ENCODE peak calls at places on chromosome 14, in eight cellular contexts. V is cardiac fibroblast, U is A549, R is fibroblast of pulmonary artery, C is spleen, L is PC-9, J is NB4, Z is H9. X is an unnamed sample.

GRCh38 chr14:92760524-92760805 is 12.0 kb upstream of the LGMN start:
- DNase-seq in R (no peak), J (no peak), V (no peak), C (no peak), Z (no peak), L (no peak), U (no peak), X (no peak)

GRCh38 chr14:85917631-85918030 is 387.7 kb downstream of the FLRT2 start:
- DNase-seq in V (no peak), L (no peak), R (no peak), C (no peak), J (no peak), U (no peak), Z (no peak), X (no peak)

GRCh38 chr14:38405851-38406630 is 150.1 kb upstream of the CLEC14A start:
- DNase-seq in U (no peak), J (no peak), V (peak; percentile 68), Z (peak; percentile 39), L (no peak), C (no peak), R (peak; percentile 54), X (no peak)

GRCh38 chr14:104872469-104873341 is 7.6 kb downstream of the CEP170B start:
- DNase-seq in U (no peak), J (no peak), C (peak; percentile 73), V (no peak), L (peak; percentile 30), R (peak; percentile 31), Z (peak; percentile 82), X (no peak)

GRCh38 chr14:94880805-94881204 is 110.9 kb upstream of the GSC start:
- DNase-seq in R (no peak), Z (no peak), U (no peak), C (no peak), J (no peak), V (no peak), L (no peak), X (no peak)

GRCh38 chr14:102554835-102555819 is 37.3 kb upstream of the RCOR1 start:
- DNase-seq in C (peak; percentile 91), R (peak; percentile 41), V (peak; percentile 55), J (peak; percentile 56), L (no peak), U (no peak), Z (peak; percentile 90), X (no peak)

GRCh38 chr14:50023671-50024490 is 92.5 kb downstream of the VCPKMT start:
- DNase-seq in Z (no peak), R (peak; percentile 65), U (peak; percentile 68), J (no peak), L (no peak), C (no peak), V (peak; percentile 67), X (no peak)

GRCh38 chr14:89618821-89619551 is 202.0 kb upstream of the FOXN3 start:
- DNase-seq in C (peak; percentile 95), R (peak; percentile 73), J (peak; percentile 74), L (no peak), V (peak; percentile 79), Z (peak; percentile 73), U (peak; percentile 38), X (peak; percentile 90)

GRCh38 chr14:74517731-74518130 is 24.2 kb downstream of the ISCA2 start:
- DNase-seq in V (no peak), U (no peak), L (no peak), R (no peak), J (no peak), Z (no peak), C (peak; percentile 39), X (no peak)

GRCh38 chr14:103630364-103631108 is 1.5 kb downstream of the KLC1 start:
- DNase-seq in R (peak; percentile 24), C (no peak), V (peak; percentile 19), U (no peak), Z (no peak), J (no peak), L (no peak), X (no peak)

GRCh38 chr14:88563845-88564244 is 1.0 kb downstream of the ZC3H14 start:
- DNase-seq in J (no peak), R (no peak), C (no peak), V (no peak), L (no peak), Z (no peak), U (no peak), X (no peak)

GRCh38 chr14:60616326-60617044 is 32.8 kb downstream of the SIX1 start:
- DNase-seq in L (no peak), C (no peak), R (no peak), U (no peak), Z (no peak), J (no peak), V (no peak), X (no peak)

GRCh38 chr14:52885230-52885629 is 65.6 kb downstream of the FERMT2 start:
- DNase-seq in Z (no peak), U (no peak), L (no peak), V (peak; percentile 72), J (no peak), R (peak; percentile 45), C (no peak), X (no peak)

GRCh38 chr14:96502621-96503251 is 554 bp downstream of the PAPOLA start:
- DNase-seq in Z (peak; percentile 50), C (peak; percentile 94), J (peak; percentile 85), L (peak; percentile 8), R (peak; percentile 35), U (peak; percentile 51), V (peak; percentile 48), X (peak; percentile 85)

GRCh38 chr14:104803916-104804371 is 3.0 kb downstream of the ZBTB42 start:
- DNase-seq in Z (no peak), L (peak; percentile 41), U (no peak), R (no peak), J (peak; percentile 84), C (peak; percentile 72), V (no peak), X (no peak)

GRCh38 chr14:76919811-76920571 is 93.8 kb downstream of the LRRC74A start:
- DNase-seq in U (no peak), V (peak; percentile 98), R (peak; percentile 96), J (peak; percentile 30), L (no peak), C (no peak), Z (peak; percentile 70), X (peak; percentile 91)

GRCh38 chr14:85528882-85529585 is 910 bp upstream of the FLRT2 start:
- DNase-seq in R (peak; percentile 77), U (no peak), Z (no peak), L (peak; percentile 2), J (no peak), V (peak; percentile 78), C (no peak), X (no peak)

GRCh38 chr14:105430535-105430934 is 10.9 kb downstream of the MTA1 start:
- DNase-seq in J (no peak), Z (no peak), C (no peak), V (peak; percentile 81), R (peak; percentile 84), L (peak; percentile 75), U (no peak), X (no peak)

GRCh38 chr14:23021969-23022368 is 12.0 kb upstream of the C14orf93 start:
- DNase-seq in L (no peak), J (no peak), C (no peak), Z (no peak), V (no peak), R (no peak), U (no peak), X (no peak)

GRCh38 chr14:41609704-41610183 is 3.1 kb downstream of the LRFN5 start:
- DNase-seq in V (peak; percentile 79), C (peak; percentile 77), U (no peak), R (peak; percentile 79), L (no peak), Z (peak; percentile 88), J (no peak), X (no peak)
- TF ChIP-seq CTCF in V (no peak), C (peak; percentile 25), U (no peak), R (peak; percentile 50), L (no peak), Z (peak; percentile 61), J (no peak), X (peak; percentile 30)

GRCh38 chr14:31944256-31945073 is 132.6 kb upstream of the ARHGAP5 start:
- DNase-seq in Z (no peak), C (no peak), U (peak; percentile 19), J (no peak), R (no peak), L (no peak), V (no peak), X (no peak)
- TF ChIP-seq CTCF in Z (no peak), C (no peak), U (no peak), J (no peak), R (no peak), L (no peak), V (no peak), X (no peak)

GRCh38 chr14:99422220-99423010 is 58.2 kb downstream of the SETD3 start:
- DNase-seq in L (no peak), V (no peak), C (no peak), Z (no peak), J (no peak), R (no peak), U (no peak), X (no peak)
- TF ChIP-seq CTCF in L (no peak), V (no peak), C (no peak), Z (no peak), J (no peak), R (no peak), U (no peak), X (no peak)

DNA sequence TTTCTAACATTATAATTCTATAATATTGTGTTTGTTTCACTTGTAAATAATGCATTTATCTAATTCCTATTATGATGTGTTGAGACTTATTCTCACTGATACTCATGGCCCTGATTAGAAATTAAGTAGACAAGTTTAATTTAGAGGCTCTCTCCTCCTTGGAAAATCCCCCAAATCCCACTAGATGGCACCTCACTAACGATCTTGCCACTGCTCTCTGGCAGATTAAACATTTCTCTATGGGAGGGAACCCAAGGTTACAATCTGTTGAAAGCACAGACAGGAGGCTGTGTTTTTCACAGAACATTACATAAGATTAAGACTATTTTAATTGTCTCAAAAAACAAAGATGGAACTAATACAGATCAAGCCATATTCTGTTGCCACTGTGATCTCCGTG is 318.7 kb downstream of the LRFN5 start:
- DNase-seq in C (no peak), L (peak; percentile 4), R (peak; percentile 59), Z (no peak), U (no peak), V (peak; percentile 52), J (peak; percentile 7), X (no peak)
- TF ChIP-seq CTCF in C (no peak), L (no peak), R (peak; percentile 59), Z (peak; percentile 64), U (peak; percentile 42), V (peak; percentile 2), J (peak; percentile 17), X (peak; percentile 34)

X was measured in osteocyte.